ENCODE peak calls at places on chromosomes 12 and 14, in six cellular contexts. One of them, this sample, is unnamed.

GRCh38 chr12:10214131-10214876 is 1.6 kb downstream of the GABARAPL1 start:
- DNase-seq in Panc1: no peak
- DNase-seq in HCT116: no peak
- DNase-seq in transverse colon: no peak
- DNase-seq in SK-N-SH: no peak
- DNase-seq in suprapubic skin: no peak
- DNase-seq in this sample: no peak

GRCh38 chr12:69440016-69440415 is 30.2 kb upstream of the FRS2 start:
- DNase-seq in Panc1: no peak
- DNase-seq in HCT116: no peak
- DNase-seq in transverse colon: no peak
- DNase-seq in SK-N-SH: no peak
- DNase-seq in suprapubic skin: no peak
- DNase-seq in this sample: no peak

GRCh38 chr12:20314325-20314724 is 54.0 kb upstream of the PDE3A start:
- DNase-seq in Panc1: no peak
- DNase-seq in HCT116: no peak
- DNase-seq in transverse colon: no peak
- DNase-seq in SK-N-SH: no peak
- DNase-seq in suprapubic skin: no peak
- DNase-seq in this sample: no peak

GRCh38 chr12:46509135-46509534 is 136.6 kb upstream of the SLC38A2 start:
- DNase-seq in Panc1: no peak
- DNase-seq in HCT116: no peak
- DNase-seq in transverse colon: no peak
- DNase-seq in SK-N-SH: no peak
- DNase-seq in suprapubic skin: no peak
- DNase-seq in this sample: no peak

GRCh38 chr14:52265248-52265647 is 2.2 kb upstream of the PTGDR start:
- DNase-seq in Panc1: no peak
- DNase-seq in HCT116: no peak
- DNase-seq in transverse colon: no peak
- DNase-seq in SK-N-SH: no peak
- DNase-seq in suprapubic skin: no peak
- DNase-seq in this sample: no peak

GRCh38 chr14:53610947-53611346 is 345.7 kb downstream of the BMP4 start:
- DNase-seq in Panc1: no peak
- DNase-seq in HCT116: no peak
- DNase-seq in transverse colon: no peak
- DNase-seq in SK-N-SH: no peak
- DNase-seq in suprapubic skin: no peak
- DNase-seq in this sample: no peak

GRCh38 chr12:80000831-80001230 is 65.9 kb upstream of the PPP1R12A start:
- DNase-seq in Panc1: no peak
- DNase-seq in HCT116: no peak
- DNase-seq in transverse colon: no peak
- DNase-seq in SK-N-SH: no peak
- DNase-seq in suprapubic skin: no peak
- DNase-seq in this sample: no peak

GRCh38 chr12:20757-21156 is 45.8 kb upstream of the IQSEC3 start:
- DNase-seq in Panc1: no peak
- DNase-seq in HCT116: no peak
- DNase-seq in transverse colon: no peak
- DNase-seq in SK-N-SH: no peak
- DNase-seq in suprapubic skin: no peak
- DNase-seq in this sample: no peak

GRCh38 chr12:31215521-31216232 is 110.3 kb downstream of the SINHCAF start:
- DNase-seq in Panc1: no peak
- DNase-seq in HCT116: no peak
- DNase-seq in transverse colon: no peak
- DNase-seq in SK-N-SH: no peak
- DNase-seq in suprapubic skin: no peak
- DNase-seq in this sample: peak; percentile 48

GRCh38 chr12:102958073-102958829 is 777 bp downstream of the ASCL1 start:
- DNase-seq in Panc1: no peak
- DNase-seq in HCT116: no peak
- DNase-seq in transverse colon: no peak
- DNase-seq in SK-N-SH: peak; percentile 80
- DNase-seq in suprapubic skin: no peak
- DNase-seq in this sample: no peak

GRCh38 chr12:94783862-94784261 is 133.5 kb upstream of the TMCC3 start:
- DNase-seq in Panc1: no peak
- DNase-seq in HCT116: no peak
- DNase-seq in transverse colon: no peak
- DNase-seq in SK-N-SH: no peak
- DNase-seq in suprapubic skin: no peak
- DNase-seq in this sample: no peak

GRCh38 chr14:54354096-54354495 is 42.7 kb upstream of the CDKN3 start:
- DNase-seq in Panc1: no peak
- DNase-seq in HCT116: no peak
- DNase-seq in transverse colon: no peak
- DNase-seq in SK-N-SH: no peak
- DNase-seq in suprapubic skin: no peak
- DNase-seq in this sample: no peak

GRCh38 chr14:59510001-59510400 is 25.7 kb downstream of the JKAMP start:
- DNase-seq in Panc1: no peak
- DNase-seq in HCT116: no peak
- DNase-seq in transverse colon: no peak
- DNase-seq in SK-N-SH: no peak
- DNase-seq in suprapubic skin: no peak
- DNase-seq in this sample: no peak

GRCh38 chr12:120439646-120440247 is 1.8 kb downstream of the COX6A1 start:
- DNase-seq in Panc1: no peak
- DNase-seq in HCT116: peak; percentile 59
- DNase-seq in transverse colon: peak; percentile 57
- DNase-seq in SK-N-SH: peak; percentile 89
- DNase-seq in suprapubic skin: no peak
- DNase-seq in this sample: no peak

GRCh38 chr14:23529016-23529740 is 22.4 kb downstream of the ZFHX2 start:
- DNase-seq in Panc1: no peak
- DNase-seq in HCT116: no peak
- DNase-seq in transverse colon: no peak
- DNase-seq in SK-N-SH: no peak
- DNase-seq in suprapubic skin: no peak
- DNase-seq in this sample: no peak

GRCh38 chr12:91858186-91858585 is 287.5 kb downstream of the BTG1 start:
- DNase-seq in Panc1: no peak
- DNase-seq in HCT116: no peak
- DNase-seq in transverse colon: no peak
- DNase-seq in SK-N-SH: no peak
- DNase-seq in suprapubic skin: no peak
- DNase-seq in this sample: no peak

GRCh38 chr12:91854725-91855124 is 290.9 kb downstream of the BTG1 start:
- DNase-seq in Panc1: no peak
- DNase-seq in HCT116: no peak
- DNase-seq in transverse colon: no peak
- DNase-seq in SK-N-SH: no peak
- DNase-seq in suprapubic skin: no peak
- DNase-seq in this sample: peak; percentile 73

GRCh38 chr12:91863702-91864101 is 281.9 kb downstream of the BTG1 start:
- DNase-seq in Panc1: no peak
- DNase-seq in HCT116: no peak
- DNase-seq in transverse colon: no peak
- DNase-seq in SK-N-SH: no peak
- DNase-seq in suprapubic skin: no peak
- DNase-seq in this sample: no peak

GRCh38 chr12:91853350-91854127 is 292.1 kb downstream of the BTG1 start:
- DNase-seq in Panc1: no peak
- DNase-seq in HCT116: no peak
- DNase-seq in transverse colon: no peak
- DNase-seq in SK-N-SH: no peak
- DNase-seq in suprapubic skin: no peak
- DNase-seq in this sample: no peak

GRCh38 chr12:91859347-91859746 is 286.3 kb downstream of the BTG1 start:
- DNase-seq in Panc1: no peak
- DNase-seq in HCT116: no peak
- DNase-seq in transverse colon: no peak
- DNase-seq in SK-N-SH: no peak
- DNase-seq in suprapubic skin: no peak
- DNase-seq in this sample: no peak
- H3K4me1 ChIP-seq in Panc1: no peaks in the 10 kb centered on the region
- H3K4me1 ChIP-seq in HCT116: no peaks in the 10 kb centered on the region
- H3K4me1 ChIP-seq in transverse colon: peaks cover 5% of the 10 kb centered on the region
- H3K4me1 ChIP-seq in SK-N-SH: no peaks in the 10 kb centered on the region
- H3K4me1 ChIP-seq in suprapubic skin: peaks cover 14% of the 10 kb centered on the region
- H3K4me1 ChIP-seq in this sample: no peaks in the 10 kb centered on the region

GRCh38 chr14:106276326-106277267 is 750.2 kb downstream of the TMEM121 start:
- DNase-seq in Panc1: no peak
- DNase-seq in HCT116: no peak
- DNase-seq in transverse colon: no peak
- DNase-seq in SK-N-SH: no peak
- DNase-seq in suprapubic skin: no peak
- DNase-seq in this sample: no peak
- TF ChIP-seq POLR2AphosphoS5 in Panc1: no peak
- TF ChIP-seq POLR2AphosphoS5 in HCT116: no peak
- TF ChIP-seq POLR2AphosphoS5 in transverse colon: no peak
- TF ChIP-seq POLR2AphosphoS5 in SK-N-SH: no peak
- TF ChIP-seq POLR2AphosphoS5 in suprapubic skin: no peak
- TF ChIP-seq POLR2AphosphoS5 in this sample: no peak

DNA sequence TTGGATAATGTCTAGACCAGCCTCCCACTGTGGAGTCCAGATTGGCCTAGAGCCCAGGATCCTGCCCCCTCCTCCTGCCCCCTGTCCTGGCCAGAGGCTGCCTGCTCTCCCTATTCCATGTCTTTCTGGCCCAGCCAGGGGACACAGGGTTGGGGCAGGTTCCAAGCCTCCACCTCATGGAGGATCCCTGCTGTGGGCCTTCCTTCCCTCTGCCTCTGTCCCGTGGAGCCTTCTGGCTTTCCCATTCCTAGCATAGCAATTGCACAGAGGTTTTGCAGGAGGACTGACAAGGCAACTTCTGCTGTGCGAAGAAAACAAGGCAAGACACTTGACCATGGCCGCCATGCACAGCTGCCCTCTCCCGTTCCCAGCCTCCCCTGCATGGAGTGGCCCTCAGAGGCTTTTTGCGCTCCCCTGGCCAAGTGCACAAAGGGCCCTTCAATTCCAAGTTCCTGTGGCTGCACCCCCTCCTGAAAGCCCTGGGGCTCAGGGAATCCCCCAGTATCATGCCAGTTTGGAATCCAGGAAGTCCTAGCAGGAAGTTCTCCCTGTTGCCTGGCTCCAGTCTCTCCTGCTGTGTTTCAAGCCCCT is 42.1 kb downstream of the KRT80 start:
- DNase-seq in Panc1: no peak
- DNase-seq in HCT116: no peak
- DNase-seq in transverse colon: no peak
- DNase-seq in SK-N-SH: peak; percentile 76
- DNase-seq in suprapubic skin: no peak
- DNase-seq in this sample: peak; percentile 48
- H3K4me1 ChIP-seq in Panc1: peaks cover 69% of the 10 kb centered on the region
- H3K4me1 ChIP-seq in HCT116: peaks cover 78% of the 10 kb centered on the region
- H3K4me1 ChIP-seq in transverse colon: peaks cover 50% of the 10 kb centered on the region
- H3K4me1 ChIP-seq in SK-N-SH: peaks cover 14% of the 10 kb centered on the region
- H3K4me1 ChIP-seq in suprapubic skin: peaks cover 89% of the 10 kb centered on the region
- H3K4me1 ChIP-seq in this sample: no peaks in the 10 kb centered on the region

DNA sequence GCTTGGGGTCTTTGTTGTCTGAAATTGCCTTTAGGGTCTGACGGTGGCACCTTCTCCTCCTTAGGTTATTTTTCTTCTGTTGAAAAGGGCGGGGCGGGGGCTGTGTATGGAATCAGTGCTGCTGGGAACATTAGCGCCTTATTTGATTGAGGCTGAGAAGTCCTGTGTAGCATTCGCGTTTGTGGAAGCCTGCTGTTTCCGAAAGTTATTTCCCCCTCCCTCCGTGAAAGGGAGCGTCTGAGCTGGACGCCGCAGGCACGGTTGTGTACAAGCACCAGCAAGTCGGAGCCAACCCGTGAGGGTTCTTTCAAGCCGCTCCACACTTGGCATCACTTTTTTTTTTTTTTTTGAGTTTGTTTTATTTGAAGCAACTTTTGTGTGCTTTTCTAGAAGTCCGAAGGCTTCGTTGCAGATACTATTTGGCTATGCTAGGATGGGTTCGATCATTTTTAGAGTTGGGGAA is 1.1 kb downstream of the SYNE2 start:
- DNase-seq in Panc1: no peak
- DNase-seq in HCT116: no peak
- DNase-seq in transverse colon: peak; percentile 70
- DNase-seq in SK-N-SH: peak; percentile 60
- DNase-seq in suprapubic skin: no peak
- DNase-seq in this sample: peak; percentile 74
- TF ChIP-seq POLR2AphosphoS5 in Panc1: no peak
- TF ChIP-seq POLR2AphosphoS5 in HCT116: no peak
- TF ChIP-seq POLR2AphosphoS5 in transverse colon: peak; percentile 51
- TF ChIP-seq POLR2AphosphoS5 in SK-N-SH: no peak
- TF ChIP-seq POLR2AphosphoS5 in suprapubic skin: peak; percentile 64
- TF ChIP-seq POLR2AphosphoS5 in this sample: peak; percentile 18

GRCh38 chr12:93247313-93248057 is 130.2 kb upstream of the NUDT4 start:
- DNase-seq in Panc1: no peak
- DNase-seq in HCT116: no peak
- DNase-seq in transverse colon: no peak
- DNase-seq in SK-N-SH: no peak
- DNase-seq in suprapubic skin: no peak
- DNase-seq in this sample: no peak

GRCh38 chr12:93243689-93244513 is 133.8 kb upstream of the NUDT4 start:
- DNase-seq in Panc1: no peak
- DNase-seq in HCT116: no peak
- DNase-seq in transverse colon: peak; percentile 56
- DNase-seq in SK-N-SH: peak; percentile 12
- DNase-seq in suprapubic skin: no peak
- DNase-seq in this sample: peak; percentile 73

GRCh38 chr12:93244514-93245077 is 133.1 kb upstream of the NUDT4 start:
- DNase-seq in Panc1: no peak
- DNase-seq in HCT116: no peak
- DNase-seq in transverse colon: no peak
- DNase-seq in SK-N-SH: no peak
- DNase-seq in suprapubic skin: no peak
- DNase-seq in this sample: no peak

GRCh38 chr12:93243382-93243688 is 134.4 kb upstream of the NUDT4 start:
- DNase-seq in Panc1: no peak
- DNase-seq in HCT116: no peak
- DNase-seq in transverse colon: no peak
- DNase-seq in SK-N-SH: no peak
- DNase-seq in suprapubic skin: no peak
- DNase-seq in this sample: no peak

DNA sequence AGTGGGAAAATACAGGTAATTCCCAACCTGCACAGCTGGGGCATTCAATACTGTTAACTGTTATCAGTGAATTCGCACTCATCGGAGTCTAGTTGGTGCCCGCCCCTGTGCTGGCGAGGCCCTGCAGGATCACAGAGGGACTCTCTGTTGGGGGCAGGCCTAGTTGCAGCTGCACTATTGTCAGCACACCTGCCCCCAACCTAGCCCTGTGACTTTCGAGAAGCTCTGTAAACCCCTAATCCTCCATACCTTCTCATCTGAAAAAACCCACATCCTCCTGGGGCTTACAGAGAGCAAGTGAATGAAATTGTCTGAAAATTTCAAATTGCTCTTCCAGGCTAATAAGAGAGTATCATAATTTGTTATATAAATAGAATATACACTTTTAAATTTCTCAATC is 132.2 kb upstream of the NUDT4 start:
- DNase-seq in Panc1: no peak
- DNase-seq in HCT116: no peak
- DNase-seq in transverse colon: peak; percentile 41
- DNase-seq in SK-N-SH: no peak
- DNase-seq in suprapubic skin: no peak
- DNase-seq in this sample: no peak
- H3K4me1 ChIP-seq in Panc1: no peaks in the 10 kb centered on the region
- H3K4me1 ChIP-seq in HCT116: no peaks in the 10 kb centered on the region
- H3K4me1 ChIP-seq in transverse colon: peaks cover 14% of the 10 kb centered on the region
- H3K4me1 ChIP-seq in SK-N-SH: peaks cover 26% of the 10 kb centered on the region
- H3K4me1 ChIP-seq in suprapubic skin: peaks cover 22% of the 10 kb centered on the region
- H3K4me1 ChIP-seq in this sample: peaks cover 15% of the 10 kb centered on the region